ENCODE peak calls at places on chromosomes 11 and 22, in four cellular contexts. W is esophagus squamous epithelium, I is GDM1, G is heart right ventricle. U is an unnamed sample.

GRCh38 chr22:21590809-21591641 is 23.5 kb downstream of the UBE2L3 start:
- DNase-seq in W (no peak), I (no peak), G (no peak), U (no peak)

GRCh38 chr11:94845622-94846021 is 77.5 kb downstream of the AMOTL1 start:
- DNase-seq in I (no peak), G (no peak), W (no peak), U (no peak)

GRCh38 chr11:92765965-92766371 is 203.5 kb upstream of the MTNR1B start:
- DNase-seq in G (peak), I (peak), W (no peak), U (no peak)

GRCh38 chr11:19861171-19861570 is 148.5 kb downstream of the NAV2 start:
- DNase-seq in G (no peak), W (no peak), I (no peak), U (no peak)

GRCh38 chr22:20316844-20317401 is 2.9 kb downstream of the DGCR6L start:
- DNase-seq in G (no peak), I (no peak), W (no peak), U (peak)

GRCh38 chr11:77518471-77518870 is 44.6 kb upstream of the PAK1 start:
- DNase-seq in W (no peak), G (no peak), I (no peak), U (no peak)

GRCh38 chr11:128936546-128937275 is 6.0 kb downstream of the TP53AIP1 start:
- DNase-seq in I (no peak), W (no peak), G (no peak), U (no peak)

GRCh38 chr11:1553808-1554594 is 18.1 kb downstream of the DUSP8 start:
- DNase-seq in I (no peak), W (no peak), G (no peak), U (peak)

GRCh38 chr11:96969251-96969650 is 579.4 kb downstream of the JRKL start:
- DNase-seq in I (no peak), W (no peak), G (no peak), U (no peak)

GRCh38 chr22:31556627-31557203 is 60.4 kb downstream of the SFI1 start:
- DNase-seq in W (no peak), I (no peak), G (no peak), U (no peak)

GRCh38 chr11:129374993-129375721 is 491 bp upstream of the BARX2 start:
- DNase-seq in W (no peak), I (no peak), G (no peak), U (no peak)

GRCh38 chr11:107844041-107844440 is 14.5 kb downstream of the SLC35F2 start:
- DNase-seq in W (no peak), G (no peak), I (no peak), U (no peak)

GRCh38 chr11:33172996-33173395 is 11.7 kb upstream of the CSTF3 start:
- DNase-seq in W (no peak), G (no peak), I (no peak), U (no peak)

GRCh38 chr11:67572305-67572704 is 11.3 kb upstream of the GSTP1 start:
- DNase-seq in I (no peak), W (no peak), G (no peak), U (no peak)